ENCODE peak calls at places on chromosomes 1 and 21, in seven cellular contexts. One of them, this sample, is unnamed.

GRCh38 chr1:231162300-231162969 is 577 bp downstream of the TRIM67 start:
- DNase-seq in mesenchymal stem cell: peak; percentile 36
- DNase-seq in A549: peak; percentile 52
- DNase-seq in AG04449: no peak
- DNase-seq in mammary epithelial cell: peak; percentile 44
- DNase-seq in epithelial cell of proximal tubule: no peak
- DNase-seq in fibroblast of the aortic adventitia: peak; percentile 10
- DNase-seq in this sample: no peak

GRCh38 chr1:23867542-23867952 is 543 bp downstream of the FUCA1 start:
- DNase-seq in AG04449: no peak
- DNase-seq in epithelial cell of proximal tubule: no peak
- DNase-seq in mammary epithelial cell: no peak
- DNase-seq in mesenchymal stem cell: no peak
- DNase-seq in fibroblast of the aortic adventitia: no peak
- DNase-seq in A549: no peak
- DNase-seq in this sample: no peak

GRCh38 chr1:24362982-24363614 is 43.9 kb downstream of the GRHL3 start:
- DNase-seq in epithelial cell of proximal tubule: peak; percentile 74
- DNase-seq in mesenchymal stem cell: peak; percentile 73
- DNase-seq in A549: no peak
- DNase-seq in mammary epithelial cell: peak; percentile 96
- DNase-seq in fibroblast of the aortic adventitia: peak; percentile 92
- DNase-seq in AG04449: no peak
- DNase-seq in this sample: no peak

GRCh38 chr21:38486705-38487104 is 11.6 kb downstream of the ERG start:
- DNase-seq in mammary epithelial cell: peak; percentile 33
- DNase-seq in mesenchymal stem cell: no peak
- DNase-seq in epithelial cell of proximal tubule: no peak
- DNase-seq in A549: no peak
- DNase-seq in AG04449: no peak
- DNase-seq in fibroblast of the aortic adventitia: peak; percentile 16
- DNase-seq in this sample: no peak

GRCh38 chr1:100816049-100816448 is 78.6 kb downstream of the EXTL2 start:
- DNase-seq in mammary epithelial cell: no peak
- DNase-seq in A549: no peak
- DNase-seq in AG04449: no peak
- DNase-seq in mesenchymal stem cell: no peak
- DNase-seq in fibroblast of the aortic adventitia: no peak
- DNase-seq in epithelial cell of proximal tubule: no peak
- DNase-seq in this sample: no peak

GRCh38 chr1:47930215-47930885 is 66.8 kb downstream of the TRABD2B start:
- DNase-seq in mammary epithelial cell: no peak
- DNase-seq in AG04449: no peak
- DNase-seq in epithelial cell of proximal tubule: no peak
- DNase-seq in mesenchymal stem cell: no peak
- DNase-seq in fibroblast of the aortic adventitia: no peak
- DNase-seq in A549: no peak
- DNase-seq in this sample: no peak

GRCh38 chr1:229694053-229694693 is 68.1 kb downstream of the URB2 start:
- DNase-seq in mammary epithelial cell: no peak
- DNase-seq in fibroblast of the aortic adventitia: peak; percentile 44
- DNase-seq in AG04449: peak; percentile 26
- DNase-seq in epithelial cell of proximal tubule: no peak
- DNase-seq in A549: no peak
- DNase-seq in mesenchymal stem cell: peak; percentile 90
- DNase-seq in this sample: no peak

GRCh38 chr1:46067652-46068051 is 64.8 kb downstream of the PIK3R3 start:
- DNase-seq in A549: no peak
- DNase-seq in AG04449: no peak
- DNase-seq in fibroblast of the aortic adventitia: no peak
- DNase-seq in mesenchymal stem cell: no peak
- DNase-seq in mammary epithelial cell: no peak
- DNase-seq in epithelial cell of proximal tubule: no peak
- DNase-seq in this sample: no peak

GRCh38 chr1:220734571-220735326 is 13.4 kb upstream of the MTARC2 start:
- DNase-seq in A549: peak; percentile 52
- DNase-seq in AG04449: peak; percentile 46
- DNase-seq in mammary epithelial cell: peak; percentile 51
- DNase-seq in epithelial cell of proximal tubule: peak; percentile 68
- DNase-seq in fibroblast of the aortic adventitia: peak; percentile 73
- DNase-seq in mesenchymal stem cell: peak; percentile 79
- DNase-seq in this sample: no peak

GRCh38 chr1:220732137-220732536 is 16.0 kb upstream of the MTARC2 start:
- DNase-seq in fibroblast of the aortic adventitia: no peak
- DNase-seq in A549: no peak
- DNase-seq in epithelial cell of proximal tubule: no peak
- DNase-seq in mammary epithelial cell: no peak
- DNase-seq in AG04449: no peak
- DNase-seq in mesenchymal stem cell: no peak
- DNase-seq in this sample: no peak

GRCh38 chr1:220727523-220727922 is 20.6 kb upstream of the MTARC2 start:
- DNase-seq in mesenchymal stem cell: no peak
- DNase-seq in mammary epithelial cell: no peak
- DNase-seq in AG04449: no peak
- DNase-seq in fibroblast of the aortic adventitia: no peak
- DNase-seq in A549: no peak
- DNase-seq in epithelial cell of proximal tubule: no peak
- DNase-seq in this sample: no peak

GRCh38 chr1:220732621-220733020 is 15.5 kb upstream of the MTARC2 start:
- DNase-seq in fibroblast of the aortic adventitia: no peak
- DNase-seq in AG04449: no peak
- DNase-seq in mammary epithelial cell: no peak
- DNase-seq in epithelial cell of proximal tubule: no peak
- DNase-seq in mesenchymal stem cell: no peak
- DNase-seq in A549: no peak
- DNase-seq in this sample: no peak

DNA sequence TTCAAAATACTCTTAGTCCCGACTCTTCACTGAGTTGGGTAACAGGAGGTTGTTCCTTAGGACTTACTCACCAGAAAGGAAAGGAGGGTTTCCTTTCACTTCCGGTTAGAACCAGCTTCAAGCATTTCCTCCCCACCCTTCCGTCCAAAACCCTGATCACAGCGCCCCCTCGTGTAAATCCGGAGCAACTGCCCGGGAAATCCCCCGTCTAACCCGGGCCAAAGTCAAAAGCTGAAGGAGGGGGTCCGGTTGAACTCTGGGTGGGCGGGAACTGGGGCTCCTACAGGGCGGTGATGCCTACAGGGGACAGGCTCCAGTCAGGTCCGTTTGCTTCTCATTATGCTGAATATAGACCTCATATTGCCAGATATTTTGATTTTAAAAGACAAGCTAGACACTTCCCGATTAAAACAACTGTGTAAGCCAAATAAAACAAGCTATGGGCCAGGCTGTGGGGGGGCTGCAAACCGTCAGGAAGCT is 15.0 kb upstream of the MTARC2 start:
- DNase-seq in AG04449: peak; percentile 56
- DNase-seq in mammary epithelial cell: peak; percentile 83
- DNase-seq in epithelial cell of proximal tubule: peak; percentile 75
- DNase-seq in mesenchymal stem cell: peak; percentile 88
- DNase-seq in fibroblast of the aortic adventitia: peak; percentile 92
- DNase-seq in A549: peak; percentile 80
- DNase-seq in this sample: peak; percentile 71
- H3K4me3 ChIP-seq in AG04449: no peak overlapping the region
- H3K4me3 ChIP-seq in mammary epithelial cell: peak overlapping the region; percentile 14
- H3K4me3 ChIP-seq in epithelial cell of proximal tubule: peak overlapping the region; percentile 29
- H3K4me3 ChIP-seq in mesenchymal stem cell: no peak overlapping the region
- H3K4me3 ChIP-seq in fibroblast of the aortic adventitia: peak overlapping the region; percentile 35
- H3K4me3 ChIP-seq in A549: peak overlapping the region; percentile 35
- H3K4me3 ChIP-seq in this sample: peak overlapping the region; percentile 8

GRCh38 chr1:96524100-96524499 is 197.5 kb upstream of the PTBP2 start:
- DNase-seq in A549: no peak
- DNase-seq in mammary epithelial cell: no peak
- DNase-seq in epithelial cell of proximal tubule: no peak
- DNase-seq in fibroblast of the aortic adventitia: no peak
- DNase-seq in AG04449: no peak
- DNase-seq in mesenchymal stem cell: no peak
- DNase-seq in this sample: no peak

GRCh38 chr1:96520542-96520941 is 201.0 kb upstream of the PTBP2 start:
- DNase-seq in AG04449: no peak
- DNase-seq in fibroblast of the aortic adventitia: peak; percentile 72
- DNase-seq in mammary epithelial cell: no peak
- DNase-seq in mesenchymal stem cell: peak; percentile 43
- DNase-seq in epithelial cell of proximal tubule: no peak
- DNase-seq in A549: no peak
- DNase-seq in this sample: no peak

GRCh38 chr1:96521994-96522760 is 199.4 kb upstream of the PTBP2 start:
- DNase-seq in AG04449: no peak
- DNase-seq in mammary epithelial cell: peak; percentile 54
- DNase-seq in fibroblast of the aortic adventitia: peak; percentile 46
- DNase-seq in A549: peak; percentile 5
- DNase-seq in epithelial cell of proximal tubule: peak; percentile 58
- DNase-seq in mesenchymal stem cell: peak; percentile 59
- DNase-seq in this sample: no peak

GRCh38 chr1:96525657-96526613 is 195.6 kb upstream of the PTBP2 start:
- DNase-seq in mesenchymal stem cell: no peak
- DNase-seq in epithelial cell of proximal tubule: no peak
- DNase-seq in A549: no peak
- DNase-seq in AG04449: no peak
- DNase-seq in mammary epithelial cell: no peak
- DNase-seq in fibroblast of the aortic adventitia: no peak
- DNase-seq in this sample: no peak

DNA sequence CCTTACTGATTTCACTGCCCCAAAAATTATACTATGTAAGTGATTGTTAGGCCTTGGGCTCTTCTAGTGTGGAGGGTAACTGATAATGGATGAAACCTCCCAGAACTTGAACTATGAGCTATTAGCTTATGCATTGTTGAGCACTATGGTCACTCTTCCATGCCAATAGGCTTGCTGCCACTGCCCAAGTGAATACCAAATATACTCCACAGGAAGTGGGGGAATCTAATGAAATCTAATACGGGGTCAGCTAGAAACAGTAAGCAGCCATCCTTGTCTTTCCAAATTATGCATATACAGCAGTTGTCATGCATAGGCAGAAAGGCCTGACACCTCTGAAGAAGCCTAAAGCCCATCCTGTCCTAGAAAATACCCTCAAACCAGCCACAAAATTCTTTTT is 198.7 kb upstream of the PTBP2 start:
- DNase-seq in mesenchymal stem cell: no peak
- DNase-seq in mammary epithelial cell: no peak
- DNase-seq in AG04449: no peak
- DNase-seq in epithelial cell of proximal tubule: peak; percentile 52
- DNase-seq in A549: no peak
- DNase-seq in fibroblast of the aortic adventitia: no peak
- DNase-seq in this sample: no peak
- H3K4me3 ChIP-seq in mesenchymal stem cell: no peak overlapping the region
- H3K4me3 ChIP-seq in mammary epithelial cell: no peak overlapping the region
- H3K4me3 ChIP-seq in AG04449: no peak overlapping the region
- H3K4me3 ChIP-seq in epithelial cell of proximal tubule: no peak overlapping the region
- H3K4me3 ChIP-seq in A549: no peak overlapping the region
- H3K4me3 ChIP-seq in fibroblast of the aortic adventitia: no peak overlapping the region
- H3K4me3 ChIP-seq in this sample: no peak overlapping the region

GRCh38 chr1:4177425-4178150 is 277.5 kb upstream of the C1orf174 start:
- DNase-seq in A549: no peak
- DNase-seq in AG04449: no peak
- DNase-seq in epithelial cell of proximal tubule: no peak
- DNase-seq in mesenchymal stem cell: no peak
- DNase-seq in fibroblast of the aortic adventitia: no peak
- DNase-seq in mammary epithelial cell: no peak
- DNase-seq in this sample: no peak

GRCh38 chr1:4178501-4178900 is 278.4 kb upstream of the C1orf174 start:
- DNase-seq in AG04449: no peak
- DNase-seq in fibroblast of the aortic adventitia: no peak
- DNase-seq in mesenchymal stem cell: no peak
- DNase-seq in A549: no peak
- DNase-seq in epithelial cell of proximal tubule: no peak
- DNase-seq in mammary epithelial cell: no peak
- DNase-seq in this sample: no peak

GRCh38 chr1:4174291-4175200 is 274.5 kb upstream of the C1orf174 start:
- DNase-seq in epithelial cell of proximal tubule: no peak
- DNase-seq in fibroblast of the aortic adventitia: no peak
- DNase-seq in mammary epithelial cell: no peak
- DNase-seq in A549: no peak
- DNase-seq in AG04449: no peak
- DNase-seq in mesenchymal stem cell: no peak
- DNase-seq in this sample: no peak

GRCh38 chr1:4175566-4176405 is 275.7 kb upstream of the C1orf174 start:
- DNase-seq in AG04449: no peak
- DNase-seq in A549: no peak
- DNase-seq in mesenchymal stem cell: no peak
- DNase-seq in epithelial cell of proximal tubule: no peak
- DNase-seq in mammary epithelial cell: no peak
- DNase-seq in fibroblast of the aortic adventitia: no peak
- DNase-seq in this sample: no peak

GRCh38 chr1:4176841-4177240 is 276.8 kb upstream of the C1orf174 start:
- DNase-seq in mammary epithelial cell: no peak
- DNase-seq in AG04449: no peak
- DNase-seq in fibroblast of the aortic adventitia: no peak
- DNase-seq in epithelial cell of proximal tubule: no peak
- DNase-seq in mesenchymal stem cell: no peak
- DNase-seq in A549: no peak
- DNase-seq in this sample: no peak
- H3K4me3 ChIP-seq in mammary epithelial cell: no peak overlapping the region
- H3K4me3 ChIP-seq in AG04449: no peak overlapping the region
- H3K4me3 ChIP-seq in fibroblast of the aortic adventitia: no peak overlapping the region
- H3K4me3 ChIP-seq in epithelial cell of proximal tubule: no peak overlapping the region
- H3K4me3 ChIP-seq in mesenchymal stem cell: no peak overlapping the region
- H3K4me3 ChIP-seq in A549: no peak overlapping the region
- H3K4me3 ChIP-seq in this sample: no peak overlapping the region

GRCh38 chr1:193065954-193066353 is 6.5 kb downstream of the RO60 start:
- DNase-seq in fibroblast of the aortic adventitia: no peak
- DNase-seq in mesenchymal stem cell: no peak
- DNase-seq in mammary epithelial cell: no peak
- DNase-seq in AG04449: no peak
- DNase-seq in A549: no peak
- DNase-seq in epithelial cell of proximal tubule: no peak
- DNase-seq in this sample: no peak

GRCh38 chr1:193070395-193070753 is 11.0 kb downstream of the RO60 start:
- DNase-seq in AG04449: no peak
- DNase-seq in mesenchymal stem cell: no peak
- DNase-seq in epithelial cell of proximal tubule: no peak
- DNase-seq in A549: no peak
- DNase-seq in mammary epithelial cell: no peak
- DNase-seq in fibroblast of the aortic adventitia: no peak
- DNase-seq in this sample: no peak

GRCh38 chr1:193066606-193067005 is 7.2 kb downstream of the RO60 start:
- DNase-seq in epithelial cell of proximal tubule: no peak
- DNase-seq in AG04449: no peak
- DNase-seq in mammary epithelial cell: no peak
- DNase-seq in A549: no peak
- DNase-seq in mesenchymal stem cell: no peak
- DNase-seq in fibroblast of the aortic adventitia: no peak
- DNase-seq in this sample: no peak

GRCh38 chr1:193069748-193070394 is 10.5 kb downstream of the RO60 start:
- DNase-seq in mammary epithelial cell: no peak
- DNase-seq in mesenchymal stem cell: peak; percentile 43
- DNase-seq in fibroblast of the aortic adventitia: no peak
- DNase-seq in AG04449: no peak
- DNase-seq in epithelial cell of proximal tubule: no peak
- DNase-seq in A549: peak; percentile 39
- DNase-seq in this sample: no peak

DNA sequence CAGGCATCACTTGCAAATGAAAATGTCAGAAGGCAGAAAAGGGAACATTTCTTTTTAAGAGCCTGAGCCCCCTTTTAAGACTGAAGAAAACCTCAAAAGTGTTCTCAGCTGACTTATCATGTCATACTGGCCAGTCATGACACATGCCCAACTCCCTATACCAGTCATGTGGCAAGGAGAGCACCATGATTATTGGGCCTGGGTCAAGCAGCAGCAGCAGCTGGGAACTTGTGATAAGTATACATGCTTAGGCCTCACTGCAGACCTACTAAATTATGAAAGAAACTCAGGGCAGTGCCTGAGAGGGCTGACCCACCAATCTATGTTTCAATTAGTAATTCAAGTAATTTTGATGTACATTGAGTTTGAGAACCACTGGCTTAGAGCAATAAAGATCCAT is 8.6 kb downstream of the RO60 start:
- DNase-seq in AG04449: no peak
- DNase-seq in mammary epithelial cell: no peak
- DNase-seq in A549: no peak
- DNase-seq in fibroblast of the aortic adventitia: no peak
- DNase-seq in mesenchymal stem cell: no peak
- DNase-seq in epithelial cell of proximal tubule: no peak
- DNase-seq in this sample: no peak
- H3K4me3 ChIP-seq in AG04449: no peak overlapping the region
- H3K4me3 ChIP-seq in mammary epithelial cell: no peak overlapping the region
- H3K4me3 ChIP-seq in A549: no peak overlapping the region
- H3K4me3 ChIP-seq in fibroblast of the aortic adventitia: no peak overlapping the region
- H3K4me3 ChIP-seq in mesenchymal stem cell: no peak overlapping the region
- H3K4me3 ChIP-seq in epithelial cell of proximal tubule: no peak overlapping the region
- H3K4me3 ChIP-seq in this sample: no peak overlapping the region